ENCODE peak calls at places on chromosomes 2 and 18, in six cellular contexts. One of them, this sample, is unnamed.

GRCh38 chr2:42095923-42096408 is 48.1 kb downstream of the PKDCC start:
- DNase-seq in EL: peak
- DNase-seq in Calu3: peak
- DNase-seq in pulmonary artery endothelial cell: peak
- DNase-seq in sciatic nerve: peak
- DNase-seq in activated T-cell treated with anti-CD3 and anti-CD28 coated beads for 1 hour: peak
- DNase-seq in this sample: peak

GRCh38 chr2:11140492-11140891 is 14.8 kb upstream of the SLC66A3 start:
- DNase-seq in EL: peak
- DNase-seq in Calu3: no peak
- DNase-seq in pulmonary artery endothelial cell: no peak
- DNase-seq in sciatic nerve: no peak
- DNase-seq in activated T-cell treated with anti-CD3 and anti-CD28 coated beads for 1 hour: no peak
- DNase-seq in this sample: no peak

GRCh38 chr2:111975819-111976218 is 77.4 kb downstream of the MERTK start:
- DNase-seq in EL: no peak
- DNase-seq in Calu3: no peak
- DNase-seq in pulmonary artery endothelial cell: no peak
- DNase-seq in sciatic nerve: no peak
- DNase-seq in activated T-cell treated with anti-CD3 and anti-CD28 coated beads for 1 hour: no peak
- DNase-seq in this sample: no peak

GRCh38 chr18:12015697-12016062 is 34.4 kb downstream of the IMPA2 start:
- DNase-seq in EL: peak
- DNase-seq in Calu3: no peak
- DNase-seq in pulmonary artery endothelial cell: no peak
- DNase-seq in sciatic nerve: peak
- DNase-seq in activated T-cell treated with anti-CD3 and anti-CD28 coated beads for 1 hour: no peak
- DNase-seq in this sample: no peak

GRCh38 chr2:20579866-20580265 is 71.0 kb downstream of the HS1BP3 start:
- DNase-seq in EL: no peak
- DNase-seq in Calu3: peak
- DNase-seq in pulmonary artery endothelial cell: no peak
- DNase-seq in sciatic nerve: no peak
- DNase-seq in activated T-cell treated with anti-CD3 and anti-CD28 coated beads for 1 hour: no peak
- DNase-seq in this sample: no peak

GRCh38 chr2:26451700-26452099 is 26.2 kb downstream of the OTOF start:
- DNase-seq in EL: no peak
- DNase-seq in Calu3: no peak
- DNase-seq in pulmonary artery endothelial cell: no peak
- DNase-seq in sciatic nerve: no peak
- DNase-seq in activated T-cell treated with anti-CD3 and anti-CD28 coated beads for 1 hour: no peak
- DNase-seq in this sample: no peak

GRCh38 chr2:134207589-134208209 is 46.2 kb upstream of the MGAT5 start:
- DNase-seq in EL: peak
- DNase-seq in Calu3: peak
- DNase-seq in pulmonary artery endothelial cell: peak
- DNase-seq in sciatic nerve: no peak
- DNase-seq in activated T-cell treated with anti-CD3 and anti-CD28 coated beads for 1 hour: peak
- DNase-seq in this sample: peak

GRCh38 chr18:5630057-5630765 is 86.4 kb upstream of the EPB41L3 start:
- DNase-seq in EL: no peak
- DNase-seq in Calu3: no peak
- DNase-seq in pulmonary artery endothelial cell: peak
- DNase-seq in sciatic nerve: peak
- DNase-seq in activated T-cell treated with anti-CD3 and anti-CD28 coated beads for 1 hour: no peak
- DNase-seq in this sample: no peak

GRCh38 chr2:129759186-129760010 is 220.1 kb upstream of the RAB6C start:
- DNase-seq in EL: no peak
- DNase-seq in Calu3: no peak
- DNase-seq in pulmonary artery endothelial cell: no peak
- DNase-seq in sciatic nerve: no peak
- DNase-seq in activated T-cell treated with anti-CD3 and anti-CD28 coated beads for 1 hour: no peak
- DNase-seq in this sample: no peak

GRCh38 chr18:55387139-55387984 is 200.6 kb downstream of the TCF4 start:
- DNase-seq in EL: no peak
- DNase-seq in Calu3: no peak
- DNase-seq in pulmonary artery endothelial cell: peak
- DNase-seq in sciatic nerve: no peak
- DNase-seq in activated T-cell treated with anti-CD3 and anti-CD28 coated beads for 1 hour: no peak
- DNase-seq in this sample: no peak

GRCh38 chr2:203814661-203815540 is 52.7 kb upstream of the CTLA4 start:
- DNase-seq in EL: peak
- DNase-seq in Calu3: peak
- DNase-seq in pulmonary artery endothelial cell: peak
- DNase-seq in sciatic nerve: no peak
- DNase-seq in activated T-cell treated with anti-CD3 and anti-CD28 coated beads for 1 hour: peak
- DNase-seq in this sample: peak

GRCh38 chr2:233995985-233996384 is 54.5 kb upstream of the SPP2 start:
- DNase-seq in EL: no peak
- DNase-seq in Calu3: no peak
- DNase-seq in pulmonary artery endothelial cell: no peak
- DNase-seq in sciatic nerve: no peak
- DNase-seq in activated T-cell treated with anti-CD3 and anti-CD28 coated beads for 1 hour: no peak
- DNase-seq in this sample: no peak

GRCh38 chr2:1564506-1564905 is 151.2 kb downstream of the TPO start:
- DNase-seq in EL: no peak
- DNase-seq in Calu3: no peak
- DNase-seq in pulmonary artery endothelial cell: no peak
- DNase-seq in sciatic nerve: no peak
- DNase-seq in activated T-cell treated with anti-CD3 and anti-CD28 coated beads for 1 hour: no peak
- DNase-seq in this sample: no peak

GRCh38 chr18:30271716-30272115 is 770.8 kb downstream of the DSC3 start:
- DNase-seq in EL: no peak
- DNase-seq in Calu3: peak
- DNase-seq in pulmonary artery endothelial cell: no peak
- DNase-seq in sciatic nerve: no peak
- DNase-seq in activated T-cell treated with anti-CD3 and anti-CD28 coated beads for 1 hour: no peak
- DNase-seq in this sample: no peak

GRCh38 chr18:45891806-45892205 is 66.3 kb downstream of the SIGLEC15 start:
- DNase-seq in EL: no peak
- DNase-seq in Calu3: no peak
- DNase-seq in pulmonary artery endothelial cell: no peak
- DNase-seq in sciatic nerve: no peak
- DNase-seq in activated T-cell treated with anti-CD3 and anti-CD28 coated beads for 1 hour: no peak
- DNase-seq in this sample: no peak

GRCh38 chr18:58216071-58216471 is 172.0 kb downstream of the NEDD4L start:
- DNase-seq in EL: peak
- DNase-seq in Calu3: peak
- DNase-seq in pulmonary artery endothelial cell: no peak
- DNase-seq in sciatic nerve: no peak
- DNase-seq in activated T-cell treated with anti-CD3 and anti-CD28 coated beads for 1 hour: no peak
- DNase-seq in this sample: no peak

GRCh38 chr2:99698896-99699295 is 209.1 kb upstream of the REV1 start:
- DNase-seq in EL: peak
- DNase-seq in Calu3: no peak
- DNase-seq in pulmonary artery endothelial cell: no peak
- DNase-seq in sciatic nerve: no peak
- DNase-seq in activated T-cell treated with anti-CD3 and anti-CD28 coated beads for 1 hour: no peak
- DNase-seq in this sample: no peak

GRCh38 chr2:146873646-146874259 is 971.1 kb upstream of the ACVR2A start:
- DNase-seq in EL: peak
- DNase-seq in Calu3: no peak
- DNase-seq in pulmonary artery endothelial cell: no peak
- DNase-seq in sciatic nerve: no peak
- DNase-seq in activated T-cell treated with anti-CD3 and anti-CD28 coated beads for 1 hour: no peak
- DNase-seq in this sample: no peak

GRCh38 chr2:70442301-70443077 is 111.1 kb downstream of the TGFA start:
- DNase-seq in EL: no peak
- DNase-seq in Calu3: no peak
- DNase-seq in pulmonary artery endothelial cell: no peak
- DNase-seq in sciatic nerve: no peak
- DNase-seq in activated T-cell treated with anti-CD3 and anti-CD28 coated beads for 1 hour: no peak
- DNase-seq in this sample: no peak

GRCh38 chr18:68916734-68917133 is 118.9 kb downstream of the CCDC102B start:
- DNase-seq in EL: peak
- DNase-seq in Calu3: peak
- DNase-seq in pulmonary artery endothelial cell: no peak
- DNase-seq in sciatic nerve: no peak
- DNase-seq in activated T-cell treated with anti-CD3 and anti-CD28 coated beads for 1 hour: no peak
- DNase-seq in this sample: no peak

GRCh38 chr2:6917761-6918421 is 679 bp downstream of the RNF144A start:
- DNase-seq in EL: no peak
- DNase-seq in Calu3: peak
- DNase-seq in pulmonary artery endothelial cell: no peak
- DNase-seq in sciatic nerve: no peak
- DNase-seq in activated T-cell treated with anti-CD3 and anti-CD28 coated beads for 1 hour: no peak
- DNase-seq in this sample: no peak

GRCh38 chr2:229340086-229340760 is 69.1 kb upstream of the PID1 start:
- DNase-seq in EL: peak
- DNase-seq in Calu3: no peak
- DNase-seq in pulmonary artery endothelial cell: no peak
- DNase-seq in sciatic nerve: no peak
- DNase-seq in activated T-cell treated with anti-CD3 and anti-CD28 coated beads for 1 hour: no peak
- DNase-seq in this sample: no peak

GRCh38 chr2:11435036-11435435 is 30.9 kb downstream of the E2F6 start:
- DNase-seq in EL: no peak
- DNase-seq in Calu3: no peak
- DNase-seq in pulmonary artery endothelial cell: no peak
- DNase-seq in sciatic nerve: no peak
- DNase-seq in activated T-cell treated with anti-CD3 and anti-CD28 coated beads for 1 hour: no peak
- DNase-seq in this sample: no peak

GRCh38 chr2:203790134-203790533 is 77.4 kb upstream of the CTLA4 start:
- DNase-seq in EL: peak
- DNase-seq in Calu3: no peak
- DNase-seq in pulmonary artery endothelial cell: no peak
- DNase-seq in sciatic nerve: no peak
- DNase-seq in activated T-cell treated with anti-CD3 and anti-CD28 coated beads for 1 hour: no peak
- DNase-seq in this sample: no peak

GRCh38 chr2:217895070-217895635 is 107.6 kb downstream of the TNS1 start:
- DNase-seq in EL: no peak
- DNase-seq in Calu3: no peak
- DNase-seq in pulmonary artery endothelial cell: no peak
- DNase-seq in sciatic nerve: no peak
- DNase-seq in activated T-cell treated with anti-CD3 and anti-CD28 coated beads for 1 hour: no peak
- DNase-seq in this sample: no peak

GRCh38 chr2:102000813-102001766 is 9.3 kb downstream of the IL1R2 start:
- DNase-seq in EL: no peak
- DNase-seq in Calu3: no peak
- DNase-seq in pulmonary artery endothelial cell: no peak
- DNase-seq in sciatic nerve: no peak
- DNase-seq in activated T-cell treated with anti-CD3 and anti-CD28 coated beads for 1 hour: no peak
- DNase-seq in this sample: no peak

GRCh38 chr2:232573821-232574435 is 23.4 kb downstream of the EIF4E2 start:
- DNase-seq in EL: no peak
- DNase-seq in Calu3: no peak
- DNase-seq in pulmonary artery endothelial cell: no peak
- DNase-seq in sciatic nerve: no peak
- DNase-seq in activated T-cell treated with anti-CD3 and anti-CD28 coated beads for 1 hour: no peak
- DNase-seq in this sample: no peak

GRCh38 chr2:174609261-174609660 is 11.7 kb upstream of the WIPF1 start:
- DNase-seq in EL: no peak
- DNase-seq in Calu3: no peak
- DNase-seq in pulmonary artery endothelial cell: no peak
- DNase-seq in sciatic nerve: no peak
- DNase-seq in activated T-cell treated with anti-CD3 and anti-CD28 coated beads for 1 hour: no peak
- DNase-seq in this sample: no peak

GRCh38 chr18:59748628-59749360 is 51.6 kb upstream of the CCBE1 start:
- DNase-seq in EL: peak
- DNase-seq in Calu3: no peak
- DNase-seq in pulmonary artery endothelial cell: no peak
- DNase-seq in sciatic nerve: no peak
- DNase-seq in activated T-cell treated with anti-CD3 and anti-CD28 coated beads for 1 hour: no peak
- DNase-seq in this sample: no peak

GRCh38 chr2:193482557-193482956 is 1287.8 kb upstream of the TMEFF2 start:
- DNase-seq in EL: no peak
- DNase-seq in Calu3: no peak
- DNase-seq in pulmonary artery endothelial cell: no peak
- DNase-seq in sciatic nerve: no peak
- DNase-seq in activated T-cell treated with anti-CD3 and anti-CD28 coated beads for 1 hour: no peak
- DNase-seq in this sample: no peak

GRCh38 chr2:177262137-177262536 is 2.4 kb downstream of the NFE2L2 start:
- DNase-seq in EL: no peak
- DNase-seq in Calu3: no peak
- DNase-seq in pulmonary artery endothelial cell: no peak
- DNase-seq in sciatic nerve: no peak
- DNase-seq in activated T-cell treated with anti-CD3 and anti-CD28 coated beads for 1 hour: no peak
- DNase-seq in this sample: no peak

GRCh38 chr18:6004119-6004518 is 108.8 kb upstream of the TMEM200C start:
- DNase-seq in EL: no peak
- DNase-seq in Calu3: no peak
- DNase-seq in pulmonary artery endothelial cell: no peak
- DNase-seq in sciatic nerve: no peak
- DNase-seq in activated T-cell treated with anti-CD3 and anti-CD28 coated beads for 1 hour: no peak
- DNase-seq in this sample: no peak

This sample was measured in activated CD4-positive, alpha-beta T cell treated with anti-CD3 and anti-CD28 coated beads, Interleukin-2, amount 50 U/mL, for 1 hour.